ENCODE peak calls at places on chromosomes 4 and X, in seven cellular contexts. G is OCI-LY7, V is thoracic aorta, I is WERI-Rb-1, T is small intestine, U is hepatocyte, O is heart right ventricle. N is an unnamed sample.

GRCh38 chrX:25028726-25029125 is 13.0 kb upstream of the ARX start:
- DNase-seq in G (no peak), V (no peak), I (no peak), T (no peak), U (no peak), O (no peak), N (no peak)

GRCh38 chr4:123667496-123667895 is 270.9 kb downstream of the SPRY1 start:
- DNase-seq in G (no peak), V (no peak), I (no peak), T (no peak), U (no peak), O (no peak), N (no peak)

GRCh38 chr4:5982156-5982973 is 35.9 kb downstream of the C4orf50 start:
- DNase-seq in G (no peak), V (no peak), I (peak), T (no peak), U (no peak), O (no peak), N (no peak)

GRCh38 chr4:98544141-98544817 is 114.1 kb downstream of the TSPAN5 start:
- DNase-seq in G (no peak), V (no peak), I (no peak), T (no peak), U (no peak), O (no peak), N (no peak)

GRCh38 chrX:43025806-43026205 is 247.8 kb upstream of the PPP1R2C start:
- DNase-seq in G (no peak), V (no peak), I (no peak), T (no peak), U (no peak), O (no peak), N (no peak)

GRCh38 chrX:103503853-103504207 is 15.5 kb downstream of the RAB40A start:
- DNase-seq in G (no peak), V (no peak), I (no peak), T (no peak), U (no peak), O (no peak), N (no peak)

GRCh38 chr4:95051689-95052026 is 293.9 kb downstream of the BMPR1B start:
- DNase-seq in G (no peak), V (no peak), I (no peak), T (no peak), U (no peak), O (no peak), N (no peak)

GRCh38 chr4:184802203-184803015 is 23.4 kb downstream of the ACSL1 start:
- DNase-seq in G (no peak), V (no peak), I (no peak), T (no peak), U (no peak), O (no peak), N (no peak)

GRCh38 chr4:14284578-14284977 is 657.1 kb upstream of the BOD1L1 start:
- DNase-seq in G (no peak), V (no peak), I (no peak), T (no peak), U (no peak), O (no peak), N (no peak)

GRCh38 chr4:128241425-128241913 is 46.1 kb downstream of the PGRMC2 start:
- DNase-seq in G (no peak), V (no peak), I (no peak), T (no peak), U (peak), O (no peak), N (no peak)

GRCh38 chr4:73019462-73020047 is 50.0 kb downstream of the COX18 start:
- DNase-seq in G (peak), V (no peak), I (no peak), T (peak), U (peak), O (no peak), N (no peak)

GRCh38 chrX:144798972-144799371 is 448.3 kb upstream of the SPANXN1 start:
- DNase-seq in G (no peak), V (no peak), I (no peak), T (no peak), U (no peak), O (no peak), N (no peak)

GRCh38 chr4:8707045-8707781 is 114.6 kb downstream of the CPZ start:
- DNase-seq in G (no peak), V (no peak), I (no peak), T (no peak), U (no peak), O (no peak), N (no peak)

GRCh38 chr4:110091426-110091825 is 107.0 kb downstream of the ELOVL6 start:
- DNase-seq in G (no peak), V (no peak), I (no peak), T (no peak), U (no peak), O (no peak), N (no peak)

GRCh38 chr4:833731-834367 is 7.9 kb upstream of the CPLX1 start:
- DNase-seq in G (no peak), V (no peak), I (no peak), T (no peak), U (no peak), O (no peak), N (no peak)

GRCh38 chr4:117654064-117654463 is 380.2 kb upstream of the NDST3 start:
- DNase-seq in G (no peak), V (no peak), I (no peak), T (no peak), U (no peak), O (no peak), N (no peak)

GRCh38 chrX:69948398-69948797 is 101.3 kb downstream of the AWAT2 start:
- DNase-seq in G (no peak), V (no peak), I (no peak), T (no peak), U (no peak), O (no peak), N (no peak)

GRCh38 chrX:111467896-111468295 is 43.5 kb upstream of the SERTM2 start:
- DNase-seq in G (no peak), V (peak), I (no peak), T (no peak), U (peak), O (peak), N (no peak)

GRCh38 chr4:69773443-69773842 is 13.0 kb upstream of the SULT1B1 start:
- DNase-seq in G (no peak), V (no peak), I (no peak), T (peak), U (peak), O (no peak), N (peak)

GRCh38 chrX:133258481-133258880 is 40.3 kb upstream of the TFDP3 start:
- DNase-seq in G (no peak), V (no peak), I (no peak), T (no peak), U (no peak), O (no peak), N (no peak)

GRCh38 chr4:15042529-15043167 is 40.4 kb downstream of the CPEB2 start:
- DNase-seq in G (no peak), V (no peak), I (no peak), T (no peak), U (peak), O (no peak), N (no peak)

GRCh38 chr4:40550900-40551546 is 78.6 kb downstream of the RBM47 start:
- DNase-seq in G (peak), V (no peak), I (peak), T (peak), U (peak), O (no peak), N (peak)

GRCh38 chrX:3811331-3812311 is 98.2 kb upstream of the PRKX start:
- DNase-seq in G (peak), V (no peak), I (peak), T (peak), U (peak), O (no peak), N (no peak)

GRCh38 chr4:57158762-57159161 is 48.6 kb upstream of the IGFBP7 start:
- DNase-seq in G (no peak), V (no peak), I (no peak), T (no peak), U (no peak), O (no peak), N (no peak)

GRCh38 chr4:99518883-99519282 is 8.1 kb downstream of the C4orf17 start:
- DNase-seq in G (no peak), V (no peak), I (no peak), T (no peak), U (no peak), O (no peak), N (no peak)

GRCh38 chr4:44629280-44629866 is 22.1 kb downstream of the YIPF7 start:
- DNase-seq in G (peak), V (no peak), I (peak), T (peak), U (peak), O (no peak), N (peak)

GRCh38 chr4:104491826-104492771 is 2.6 kb downstream of the CXXC4 start:
- DNase-seq in G (no peak), V (no peak), I (peak), T (no peak), U (peak), O (no peak), N (peak)

GRCh38 chr4:6926081-6926480 is 16.5 kb downstream of the TBC1D14 start:
- DNase-seq in G (no peak), V (no peak), I (no peak), T (no peak), U (no peak), O (no peak), N (no peak)

GRCh38 chrX:150018931-150019331 is 80.6 kb upstream of the EOLA2 start:
- DNase-seq in G (no peak), V (no peak), I (no peak), T (no peak), U (no peak), O (no peak), N (no peak)

GRCh38 chr4:137474711-137475301 is 57.5 kb downstream of the PCDH18 start:
- DNase-seq in G (no peak), V (no peak), I (no peak), T (peak), U (peak), O (no peak), N (no peak)

GRCh38 chrX:153766098-153766817 is 2.2 kb downstream of the PLXNB3 start:
- DNase-seq in G (peak), V (no peak), I (peak), T (no peak), U (peak), O (peak), N (no peak)

GRCh38 chr4:7703669-7704068 is 236.0 kb downstream of the AFAP1 start:
- DNase-seq in G (no peak), V (no peak), I (no peak), T (no peak), U (no peak), O (no peak), N (no peak)

GRCh38 chr4:152968806-152969394 is 32.8 kb downstream of the FHDC1 start:
- DNase-seq in G (no peak), V (no peak), I (no peak), T (no peak), U (no peak), O (no peak), N (no peak)

GRCh38 chrX:253451-254297 is 27.5 kb upstream of the PLCXD1 start:
- DNase-seq in G (no peak), V (no peak), I (no peak), T (no peak), U (peak), O (no peak), N (no peak)

GRCh38 chrX:119692241-119693031 is 532 bp downstream of the SEPTIN6 start:
- DNase-seq in G (peak), V (no peak), I (peak), T (peak), U (peak), O (peak), N (peak)

GRCh38 chrX:154698630-154699248 is 45.4 kb upstream of the CTAG2 start:
- DNase-seq in G (no peak), V (no peak), I (no peak), T (no peak), U (no peak), O (no peak), N (no peak)

GRCh38 chr4:180560896-180561295 is 1682.3 kb upstream of the TENM3 start:
- DNase-seq in G (no peak), V (no peak), I (no peak), T (no peak), U (peak), O (no peak), N (no peak)

GRCh38 chr4:53490965-53491622 is 100.2 kb downstream of the LNX1 start:
- DNase-seq in G (peak), V (no peak), I (peak), T (peak), U (peak), O (no peak), N (peak)

DNA sequence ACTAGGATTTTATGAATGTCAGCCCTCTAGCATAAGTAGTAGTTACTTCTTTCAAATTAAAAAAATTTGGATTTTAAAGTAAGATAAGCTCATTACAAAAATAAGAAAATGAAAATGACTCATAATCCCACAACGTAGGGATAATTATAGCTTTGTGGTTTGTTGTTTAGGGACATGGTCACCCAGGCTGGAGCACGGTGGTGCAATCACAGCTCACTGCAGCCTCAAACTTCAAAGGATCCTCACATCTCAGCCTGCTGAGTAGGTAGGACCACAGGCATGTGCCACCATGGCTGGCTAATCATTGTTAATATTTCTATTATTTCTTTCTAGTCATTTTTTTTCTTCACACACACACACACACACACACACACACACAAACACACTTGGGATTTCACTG is 57.6 kb downstream of the PLAC1 start:
- DNase-seq in G (no peak), V (no peak), I (no peak), T (no peak), U (no peak), O (no peak), N (no peak)
- H3K27ac ChIP-seq in G (no peak), V (no peak), I (no peak), T (no peak), U (no peak), O (no peak), N (no peak)

DNA sequence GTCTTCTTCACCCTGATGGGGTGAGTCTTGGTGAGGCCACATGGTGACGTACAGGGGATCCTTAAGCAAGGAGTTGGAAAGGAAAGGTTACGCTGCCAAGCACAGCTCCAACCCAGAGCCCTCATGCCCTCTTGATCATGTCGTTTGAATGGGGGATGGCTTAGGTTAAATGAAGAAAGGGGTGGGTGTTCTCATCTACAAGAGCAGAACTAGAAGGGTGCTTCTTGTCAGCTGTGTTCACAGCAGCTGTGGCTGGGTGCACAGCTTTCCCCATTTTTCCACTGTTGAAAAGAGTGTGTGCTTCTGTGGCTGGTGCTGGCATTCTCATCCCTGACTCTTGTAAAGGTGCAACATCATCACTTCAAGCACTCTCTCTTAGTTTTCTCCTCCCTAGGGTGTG is 15.5 kb upstream of the SCRG1 start:
- DNase-seq in G (no peak), V (no peak), I (no peak), T (no peak), U (no peak), O (no peak), N (no peak)
- H3K27ac ChIP-seq in G (no peak), V (peak), I (no peak), T (no peak), U (no peak), O (no peak), N (no peak)

DNA sequence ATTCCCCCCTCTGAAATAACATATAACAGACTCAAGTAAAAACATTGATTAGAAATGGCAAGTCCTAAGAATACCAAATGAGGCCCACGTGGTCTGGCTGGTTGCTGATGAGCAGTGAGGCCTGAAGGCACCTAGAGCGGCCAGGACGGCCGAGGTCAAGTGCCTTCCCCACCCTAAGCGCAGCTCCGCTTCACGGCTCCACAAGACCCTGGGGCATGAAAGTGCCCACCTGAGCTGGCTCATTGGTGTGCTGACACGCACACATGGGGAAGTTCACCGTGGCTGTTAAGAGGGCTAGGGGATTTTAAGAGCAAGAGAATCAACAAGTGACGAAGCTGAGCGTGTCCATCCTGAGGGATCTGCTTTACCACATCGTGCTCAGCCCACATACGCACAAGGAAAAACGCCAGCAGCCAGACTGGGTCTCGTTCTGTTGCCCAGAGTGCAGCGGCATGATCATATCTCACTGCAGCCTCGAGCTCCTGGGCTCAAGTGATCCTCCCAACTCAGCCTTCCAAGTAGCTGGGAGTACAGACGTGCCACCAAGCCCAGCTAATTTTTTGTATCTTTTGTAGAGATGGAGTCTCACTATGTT is 22.4 kb downstream of the DCTD start:
- DNase-seq in G (no peak), V (no peak), I (no peak), T (no peak), U (no peak), O (no peak), N (no peak)
- H3K27ac ChIP-seq in G (no peak), V (no peak), I (no peak), T (no peak), U (no peak), O (no peak), N (no peak)

DNA sequence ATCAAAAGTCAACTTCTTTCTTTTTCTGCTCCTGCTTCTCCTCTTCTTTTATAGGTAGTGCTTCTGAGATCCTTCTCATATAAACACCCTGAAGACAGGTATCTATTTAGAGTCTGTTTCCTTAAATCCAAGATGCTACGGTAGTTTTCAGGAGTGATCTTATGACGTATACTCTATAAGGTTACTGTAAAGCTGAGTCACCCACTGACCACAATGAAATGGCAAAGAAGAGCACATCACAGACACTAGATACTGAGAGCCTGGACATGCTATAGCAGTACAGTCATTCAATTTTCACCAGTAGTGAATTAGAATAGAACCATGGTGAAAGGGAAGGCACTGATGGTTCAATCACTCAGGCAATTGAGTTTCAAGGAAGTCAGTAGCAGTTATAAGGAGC is 412.5 kb downstream of the ADAM29 start:
- DNase-seq in G (no peak), V (no peak), I (no peak), T (no peak), U (no peak), O (no peak), N (no peak)
- H3K27ac ChIP-seq in G (no peak), V (no peak), I (no peak), T (no peak), U (no peak), O (no peak), N (no peak)

GRCh38 chr4:169278669-169279068 is 7.9 kb upstream of the SH3RF1 start:
- DNase-seq in G (no peak), V (no peak), I (no peak), T (no peak), U (no peak), O (no peak), N (no peak)
- H3K27ac ChIP-seq in G (no peak), V (no peak), I (no peak), T (no peak), U (no peak), O (no peak), N (no peak)

DNA sequence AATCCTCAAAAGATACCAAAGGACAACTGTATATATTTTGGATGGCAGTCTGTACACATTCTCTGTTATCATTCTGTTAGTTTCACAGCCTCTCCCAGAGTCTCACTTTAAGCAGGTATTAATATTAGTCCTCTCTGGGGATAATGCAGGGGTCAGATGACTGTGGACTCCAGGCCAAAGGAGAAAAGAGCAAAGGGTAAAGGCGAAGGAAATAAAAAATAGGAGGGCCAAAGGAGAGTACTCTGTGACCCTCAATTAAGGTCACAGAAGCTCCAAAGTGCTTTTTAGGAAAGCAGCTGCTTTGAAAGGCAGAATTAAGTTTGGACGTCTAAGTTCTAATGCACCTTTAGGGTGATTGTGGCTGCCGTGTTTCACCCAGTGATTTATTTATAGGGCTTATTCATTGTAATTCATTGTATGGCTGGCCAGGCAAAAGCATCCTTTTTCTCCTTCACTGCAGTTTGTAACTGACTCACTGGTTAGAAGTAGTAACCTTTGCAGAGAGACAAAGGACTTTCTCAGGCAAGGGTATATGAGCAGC is 7.8 kb downstream of the MSMO1 start:
- DNase-seq in G (no peak), V (no peak), I (no peak), T (peak), U (no peak), O (no peak), N (no peak)
- H3K27ac ChIP-seq in G (no peak), V (no peak), I (no peak), T (no peak), U (no peak), O (no peak), N (no peak)

GRCh38 chr4:25860586-25861421 is 2.0 kb downstream of the SEL1L3 start:
- DNase-seq in G (peak), V (no peak), I (no peak), T (no peak), U (peak), O (no peak), N (peak)

GRCh38 chr4:25857403-25857802 is 5.4 kb downstream of the SEL1L3 start:
- DNase-seq in G (peak), V (no peak), I (no peak), T (no peak), U (no peak), O (no peak), N (no peak)

GRCh38 chr4:25857851-25858400 is 4.9 kb downstream of the SEL1L3 start:
- DNase-seq in G (no peak), V (no peak), I (no peak), T (no peak), U (no peak), O (no peak), N (no peak)

GRCh38 chr4:25861422-25861926 is 1.3 kb downstream of the SEL1L3 start:
- DNase-seq in G (peak), V (no peak), I (no peak), T (peak), U (no peak), O (no peak), N (no peak)

GRCh38 chr4:25859429-25860148 is 3.2 kb downstream of the SEL1L3 start:
- DNase-seq in G (peak), V (no peak), I (no peak), T (peak), U (no peak), O (no peak), N (no peak)
- H3K27ac ChIP-seq in G (peak), V (no peak), I (no peak), T (peak), U (no peak), O (peak), N (peak)

GRCh38 chrX:70954871-70955270 is 24.0 kb upstream of the SLC7A3 start:
- DNase-seq in G (no peak), V (no peak), I (no peak), T (no peak), U (no peak), O (no peak), N (no peak)
- H3K27ac ChIP-seq in G (no peak), V (no peak), I (no peak), T (no peak), U (no peak), O (no peak), N (no peak)

N was measured in colonic mucosa.